ENCODE peak calls at places on chromosomes 12 and 14, in four cellular contexts. N, S, J and B are unnamed samples. For H3K4me1, the result is how much of the 10 kb centered on the place peaks cover.

GRCh38 chr12:95836185-95836609 is 22.6 kb upstream of the SNRPF start:
- DNase-seq in S (no peak), N (peak), J (no peak), B (no peak)

GRCh38 chr12:76670776-76671175 is 93.1 kb upstream of the ZDHHC17 start:
- DNase-seq in S (no peak), N (no peak), J (no peak), B (no peak)

GRCh38 chr12:1859643-1860042 is 39.3 kb downstream of the LRTM2 start:
- DNase-seq in J (peak), S (no peak), N (no peak), B (no peak)

GRCh38 chr12:26746315-26746714 is 86.7 kb downstream of the ITPR2 start:
- DNase-seq in J (no peak), N (peak), S (no peak), B (no peak)

GRCh38 chr14:84403585-84403984 is 1126.4 kb upstream of the FLRT2 start:
- DNase-seq in S (no peak), J (no peak), N (no peak), B (no peak)

GRCh38 chr14:24605435-24606190 is 3.9 kb downstream of the GZMH start:
- DNase-seq in J (no peak), N (peak), S (no peak), B (peak)

GRCh38 chr12:9323144-9323681 is 115.0 kb upstream of the PZP start:
- DNase-seq in N (no peak), J (no peak), S (no peak), B (no peak)

GRCh38 chr14:71321556-71322315 is 414.5 kb downstream of the PCNX1 start:
- DNase-seq in N (peak), J (no peak), S (no peak), B (no peak)

GRCh38 chr12:47112679-47113078 is 32.9 kb upstream of the AMIGO2 start:
- DNase-seq in N (no peak), J (no peak), S (no peak), B (no peak)

GRCh38 chr12:57628280-57629191 is 4.5 kb downstream of the B4GALNT1 start:
- DNase-seq in S (no peak), J (no peak), N (no peak), B (no peak)

GRCh38 chr12:76020281-76020680 is 11.3 kb downstream of the PHLDA1 start:
- DNase-seq in N (peak), S (peak), J (no peak), B (no peak)

GRCh38 chr12:108117163-108117849 is 11.8 kb upstream of the WSCD2 start:
- DNase-seq in J (no peak), S (no peak), N (no peak), B (no peak)

GRCh38 chr12:52147367-52147972 is 44.3 kb downstream of the KRT80 start:
- DNase-seq in N (peak), J (peak), S (peak), B (no peak)

GRCh38 chr12:12839886-12840285 is 26.7 kb downstream of the DDX47 start:
- DNase-seq in J (no peak), S (no peak), N (peak), B (no peak)

GRCh38 chr12:57603758-57604453 is 718 bp upstream of the DTX3 start:
- DNase-seq in S (peak), J (peak), N (no peak), B (no peak)

GRCh38 chr12:84069699-84070098 is 842.9 kb downstream of the SLC6A15 start:
- DNase-seq in S (no peak), N (no peak), J (no peak), B (no peak)

GRCh38 chr12:56900583-56900982 is 33.6 kb downstream of the SDR9C7 start:
- DNase-seq in S (no peak), J (no peak), N (peak), B (no peak)

GRCh38 chr12:104134882-104135281 is 3.1 kb downstream of the NFYB start:
- DNase-seq in N (no peak), S (no peak), J (no peak), B (no peak)
- H3K4me1 ChIP-seq in N (half or more), S (under half), J (under half), B (under half)

GRCh38 chr14:64504310-64504896 is at the start of gene ZBTB1:
- DNase-seq in N (peak), S (peak), J (peak), B (peak)
- H3K4me1 ChIP-seq in N (half or more), S (under half), J (under half), B (under half)

GRCh38 chr12:113666223-113666622 is 194.6 kb upstream of the LHX5 start:
- DNase-seq in N (no peak), J (no peak), S (no peak), B (no peak)
- H3K4me1 ChIP-seq in N (under half), J (under half), S (under half), B (under half)

GRCh38 chr12:42468341-42468821 is 121.2 kb downstream of the PRICKLE1 start:
- DNase-seq in S (peak), N (no peak), J (no peak), B (no peak)

GRCh38 chr12:42473561-42473960 is 116.0 kb downstream of the PRICKLE1 start:
- DNase-seq in J (no peak), S (no peak), N (no peak), B (no peak)

GRCh38 chr12:42468853-42469252 is 120.7 kb downstream of the PRICKLE1 start:
- DNase-seq in J (no peak), S (no peak), N (no peak), B (no peak)

GRCh38 chr12:42473130-42473529 is 116.4 kb downstream of the PRICKLE1 start:
- DNase-seq in J (no peak), N (no peak), S (no peak), B (no peak)

DNA sequence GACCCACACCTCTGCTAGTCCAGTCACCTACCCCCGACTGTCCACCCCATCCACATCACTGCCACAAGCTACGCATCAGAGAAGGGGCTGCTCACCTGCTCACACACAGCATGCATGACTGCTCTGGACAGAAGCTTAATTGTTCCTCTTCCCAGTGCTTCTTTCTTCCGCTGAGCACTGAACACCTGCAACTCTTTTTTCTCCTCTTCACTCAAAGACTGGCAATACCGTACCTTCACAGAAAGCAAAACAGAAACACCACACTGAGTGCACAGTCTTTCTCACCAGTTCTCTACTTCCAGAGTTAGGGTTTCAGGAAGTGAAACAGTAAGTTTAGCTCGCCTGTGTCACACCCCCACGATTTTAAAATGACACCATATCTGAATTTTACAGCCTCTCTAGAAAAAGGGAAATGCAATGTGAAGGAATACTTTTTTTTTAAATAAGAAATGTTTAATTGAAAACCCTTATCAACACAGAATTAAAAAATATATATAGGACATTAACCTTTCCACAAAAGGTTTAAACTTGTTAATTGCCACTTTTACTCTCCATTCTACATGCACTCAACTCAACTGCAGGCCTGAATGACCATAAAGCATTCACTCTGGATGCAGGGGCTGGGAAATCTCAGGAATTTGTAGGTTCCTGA is 120.1 kb downstream of the PRICKLE1 start:
- DNase-seq in J (no peak), S (no peak), N (no peak), B (no peak)
- H3K4me1 ChIP-seq in J (under half), S (under half), N (under half), B (under half)

DNA sequence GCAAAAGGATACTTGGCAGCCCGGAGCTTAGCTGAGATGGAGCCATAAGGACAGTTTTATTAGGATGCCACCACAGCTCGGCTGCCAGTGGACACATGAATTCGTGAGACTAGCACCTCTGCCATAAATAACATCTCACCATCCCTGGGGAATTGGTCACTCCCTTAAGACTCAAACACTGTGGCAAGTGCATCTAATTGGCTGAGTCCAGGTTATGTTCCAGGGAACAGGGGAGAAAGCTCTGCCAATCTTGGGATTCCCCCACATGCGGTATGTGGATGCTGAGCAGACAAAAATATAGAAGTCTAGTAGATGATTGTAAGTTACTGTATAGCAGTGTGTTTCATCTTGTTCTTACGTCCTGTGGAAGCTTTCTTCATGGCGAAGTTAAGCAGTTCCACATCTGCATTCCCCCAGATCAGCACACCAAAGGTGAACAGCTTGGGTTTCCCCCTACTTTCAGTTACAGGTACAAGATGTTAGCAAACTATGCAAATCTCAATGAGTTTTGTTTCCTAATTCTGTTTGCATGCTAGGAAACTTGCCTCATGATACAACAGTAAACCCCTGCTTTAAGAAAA is 131.1 kb downstream of the ETV6 start:
- DNase-seq in N (no peak), S (no peak), J (no peak), B (no peak)
- H3K4me1 ChIP-seq in N (under half), S (under half), J (under half), B (under half)

GRCh38 chr14:68935761-68936209 is 43.3 kb downstream of the ACTN1 start:
- DNase-seq in J (no peak), N (no peak), S (no peak), B (no peak)
- H3K4me1 ChIP-seq in J (under half), N (half or more), S (under half), B (under half)

GRCh38 chr14:65346895-65347294 is 65.6 kb upstream of the FUT8 start:
- DNase-seq in J (no peak), N (no peak), S (no peak), B (no peak)
- H3K4me1 ChIP-seq in J (under half), N (under half), S (under half), B (under half)

DNA sequence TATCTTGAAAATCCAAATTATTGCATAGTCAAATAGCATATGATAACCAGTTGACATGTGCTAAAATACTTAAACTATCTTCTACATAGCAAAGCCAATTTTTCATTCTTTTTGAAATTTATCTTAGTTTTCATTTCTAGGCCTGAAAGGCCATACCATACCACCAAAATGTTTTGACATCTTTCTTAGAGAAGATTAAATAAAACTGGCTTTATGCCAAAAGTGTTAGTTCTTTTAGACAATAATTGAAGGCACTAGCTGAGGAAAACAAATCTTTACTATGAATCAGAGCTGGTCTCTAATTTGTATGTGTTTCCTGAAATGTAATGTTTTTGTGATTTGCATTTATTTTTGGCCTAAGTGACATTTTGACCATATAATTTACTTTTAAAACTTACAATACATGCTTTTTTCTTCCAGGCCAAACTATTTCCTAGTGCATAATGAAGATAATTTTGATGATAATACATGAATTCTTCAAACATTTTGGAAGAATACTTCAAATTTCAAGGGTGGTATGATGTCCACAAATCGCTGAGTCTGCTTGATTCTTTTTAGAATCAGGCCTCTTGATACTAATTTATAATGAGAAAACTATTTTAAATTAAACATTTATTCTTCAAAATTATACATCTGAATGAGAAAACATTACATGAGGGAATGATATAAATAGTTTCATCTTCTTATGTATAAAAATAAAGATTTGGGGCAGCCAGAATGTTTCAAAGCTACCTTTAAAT is 6.5 kb upstream of the KCNMB4 start:
- DNase-seq in S (no peak), J (no peak), N (no peak), B (no peak)
- H3K4me1 ChIP-seq in S (under half), J (under half), N (under half), B (under half)

DNA sequence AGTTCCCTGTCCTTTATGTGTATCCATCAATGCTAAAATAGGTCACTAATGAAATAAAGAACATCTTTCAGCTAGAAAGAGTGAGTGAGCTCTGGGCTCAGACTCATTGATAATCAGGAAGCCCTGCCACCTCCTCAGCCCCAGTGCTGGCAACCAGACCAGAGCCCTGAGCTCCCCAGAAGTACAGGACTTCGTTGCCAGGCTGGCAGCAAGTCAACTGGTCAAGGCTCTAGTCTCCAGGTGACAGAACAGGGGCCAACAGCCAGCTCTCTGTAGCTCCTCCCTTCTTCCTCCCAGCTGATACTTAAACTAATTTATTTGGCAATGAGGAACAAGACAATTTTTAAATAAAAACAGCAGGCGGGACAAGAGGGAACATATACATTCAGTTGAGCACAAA is 145.3 kb downstream of the EGLN3 start:
- DNase-seq in S (no peak), N (no peak), J (no peak), B (no peak)
- H3K4me1 ChIP-seq in S (under half), N (under half), J (under half), B (under half)